ENCODE peak calls at places on chromosomes 12 and 14, in seven cellular contexts. F, P, M, N, V, G and L are unnamed samples.
A peak's percentile ranks its signal among the peaks of the same experiment; 100 is the strongest.

GRCh38 chr12:102903318-102904007 is 13.6 kb downstream of the PAH start:
- DNase-seq in F (no peak), P (no peak), M (no peak), N (no peak), V (no peak), G (no peak), L (no peak)

GRCh38 chr12:113633678-113634332 is 162.1 kb upstream of the LHX5 start:
- DNase-seq in F (no peak), P (no peak), M (no peak), N (no peak), V (no peak), G (no peak), L (no peak)

GRCh38 chr14:70472253-70473159 is 20.5 kb downstream of the ADAM21 start:
- DNase-seq in F (no peak), P (no peak), M (peak; percentile 25), N (peak; percentile 9), V (no peak), G (no peak), L (no peak)

GRCh38 chr12:14443531-14443930 is 78.0 kb downstream of the ATF7IP start:
- DNase-seq in F (no peak), P (no peak), M (peak; percentile 61), N (no peak), V (peak; percentile 14), G (no peak), L (no peak)

GRCh38 chr12:116609236-116609635 is 50.1 kb downstream of the MAP1LC3B2 start:
- DNase-seq in F (no peak), P (no peak), M (no peak), N (no peak), V (no peak), G (no peak), L (no peak)

GRCh38 chr12:67057072-67057471 is 212.1 kb upstream of the CAND1 start:
- DNase-seq in F (no peak), P (no peak), M (no peak), N (no peak), V (no peak), G (no peak), L (no peak)

GRCh38 chr14:91904956-91905645 is 37.8 kb upstream of the TC2N start:
- DNase-seq in F (no peak), P (no peak), M (no peak), N (no peak), V (no peak), G (no peak), L (no peak)

GRCh38 chr12:39329015-39329414 is 113.9 kb downstream of the KIF21A start:
- DNase-seq in F (no peak), P (no peak), M (peak; percentile 42), N (peak; percentile 49), V (peak; percentile 32), G (no peak), L (no peak)